ENCODE peak calls at places on chromosomes 1 and 21, in eight cellular contexts. One of them, this sample, is unnamed.

GRCh38 chr1:1079408-1080121 is 5.5 kb upstream of the RNF223 start:
- DNase-seq in IMR-90: peak
- DNase-seq in stomach: peak
- DNase-seq in AG04450: peak
- DNase-seq in K562: peak
- DNase-seq in MM.1S: no peak
- DNase-seq in kidney: peak
- DNase-seq in uterus: peak
- DNase-seq in this sample: peak

GRCh38 chr1:64112281-64112680 is 91.1 kb upstream of the UBE2U start:
- DNase-seq in stomach: no peak
- DNase-seq in MM.1S: no peak
- DNase-seq in IMR-90: peak
- DNase-seq in AG04450: no peak
- DNase-seq in kidney: no peak
- DNase-seq in uterus: no peak
- DNase-seq in K562: no peak
- DNase-seq in this sample: no peak

GRCh38 chr21:29235714-29236197 is 63.0 kb upstream of the BACH1 start:
- DNase-seq in kidney: no peak
- DNase-seq in MM.1S: peak
- DNase-seq in AG04450: no peak
- DNase-seq in stomach: no peak
- DNase-seq in uterus: no peak
- DNase-seq in IMR-90: no peak
- DNase-seq in K562: no peak
- DNase-seq in this sample: no peak

GRCh38 chr1:20183035-20183434 is 2.9 kb upstream of the UBXN10 start:
- DNase-seq in K562: no peak
- DNase-seq in MM.1S: no peak
- DNase-seq in AG04450: no peak
- DNase-seq in kidney: no peak
- DNase-seq in stomach: no peak
- DNase-seq in uterus: no peak
- DNase-seq in IMR-90: no peak
- DNase-seq in this sample: no peak

GRCh38 chr1:167909691-167910180 is 4.2 kb downstream of the ADCY10 start:
- DNase-seq in uterus: no peak
- DNase-seq in IMR-90: no peak
- DNase-seq in AG04450: no peak
- DNase-seq in kidney: no peak
- DNase-seq in MM.1S: peak
- DNase-seq in K562: no peak
- DNase-seq in stomach: no peak
- DNase-seq in this sample: no peak

GRCh38 chr1:198272492-198272891 is 115.7 kb downstream of the NEK7 start:
- DNase-seq in AG04450: no peak
- DNase-seq in MM.1S: no peak
- DNase-seq in stomach: no peak
- DNase-seq in kidney: no peak
- DNase-seq in IMR-90: peak
- DNase-seq in K562: no peak
- DNase-seq in uterus: no peak
- DNase-seq in this sample: no peak

GRCh38 chr1:1554550-1554925 is 14.1 kb upstream of the TMEM240 start:
- DNase-seq in AG04450: no peak
- DNase-seq in uterus: no peak
- DNase-seq in stomach: no peak
- DNase-seq in IMR-90: no peak
- DNase-seq in kidney: no peak
- DNase-seq in MM.1S: no peak
- DNase-seq in K562: no peak
- DNase-seq in this sample: no peak

GRCh38 chr1:150555198-150555970 is 6.2 kb downstream of the ADAMTSL4 start:
- DNase-seq in AG04450: no peak
- DNase-seq in uterus: no peak
- DNase-seq in MM.1S: no peak
- DNase-seq in K562: no peak
- DNase-seq in stomach: no peak
- DNase-seq in kidney: no peak
- DNase-seq in IMR-90: no peak
- DNase-seq in this sample: no peak

GRCh38 chr1:95953005-95953404 is 719.0 kb downstream of the RWDD3 start:
- DNase-seq in K562: no peak
- DNase-seq in stomach: no peak
- DNase-seq in MM.1S: no peak
- DNase-seq in kidney: no peak
- DNase-seq in AG04450: no peak
- DNase-seq in IMR-90: peak
- DNase-seq in uterus: no peak
- DNase-seq in this sample: no peak

GRCh38 chr1:76925825-76926224 is 58.5 kb downstream of the ST6GALNAC5 start:
- DNase-seq in MM.1S: no peak
- DNase-seq in AG04450: no peak
- DNase-seq in K562: no peak
- DNase-seq in stomach: no peak
- DNase-seq in uterus: no peak
- DNase-seq in kidney: no peak
- DNase-seq in IMR-90: no peak
- DNase-seq in this sample: no peak

GRCh38 chr1:9181176-9181906 is 52.4 kb upstream of the GPR157 start:
- DNase-seq in IMR-90: peak
- DNase-seq in MM.1S: peak
- DNase-seq in uterus: peak
- DNase-seq in kidney: peak
- DNase-seq in K562: peak
- DNase-seq in AG04450: no peak
- DNase-seq in stomach: peak
- DNase-seq in this sample: peak

GRCh38 chr1:93668121-93668520 is 13.5 kb downstream of the BCAR3 start:
- DNase-seq in IMR-90: no peak
- DNase-seq in uterus: no peak
- DNase-seq in K562: no peak
- DNase-seq in AG04450: no peak
- DNase-seq in MM.1S: no peak
- DNase-seq in kidney: no peak
- DNase-seq in stomach: no peak
- DNase-seq in this sample: no peak

GRCh38 chr21:44006017-44006624 is 6.0 kb upstream of the TRAPPC10 start:
- DNase-seq in stomach: no peak
- DNase-seq in K562: no peak
- DNase-seq in MM.1S: no peak
- DNase-seq in AG04450: peak
- DNase-seq in uterus: peak
- DNase-seq in IMR-90: peak
- DNase-seq in kidney: no peak
- DNase-seq in this sample: no peak

GRCh38 chr1:107678993-107679392 is 286.0 kb downstream of the VAV3 start:
- DNase-seq in K562: no peak
- DNase-seq in uterus: no peak
- DNase-seq in stomach: no peak
- DNase-seq in IMR-90: no peak
- DNase-seq in kidney: no peak
- DNase-seq in AG04450: no peak
- DNase-seq in MM.1S: no peak
- DNase-seq in this sample: no peak

GRCh38 chr1:173202430-173203145 is 4.5 kb downstream of the TNFSF4 start:
- DNase-seq in AG04450: peak
- DNase-seq in stomach: no peak
- DNase-seq in K562: no peak
- DNase-seq in MM.1S: peak
- DNase-seq in uterus: no peak
- DNase-seq in kidney: no peak
- DNase-seq in IMR-90: peak
- DNase-seq in this sample: no peak

GRCh38 chr1:160081261-160081936 is at the start of gene KCNJ9:
- DNase-seq in stomach: no peak
- DNase-seq in uterus: no peak
- DNase-seq in MM.1S: no peak
- DNase-seq in AG04450: no peak
- DNase-seq in IMR-90: no peak
- DNase-seq in K562: no peak
- DNase-seq in kidney: peak
- DNase-seq in this sample: no peak

GRCh38 chr1:115613767-115614166 is 28.0 kb upstream of the VANGL1 start:
- DNase-seq in IMR-90: no peak
- DNase-seq in kidney: no peak
- DNase-seq in stomach: no peak
- DNase-seq in K562: no peak
- DNase-seq in uterus: no peak
- DNase-seq in MM.1S: no peak
- DNase-seq in AG04450: no peak
- DNase-seq in this sample: no peak

GRCh38 chr1:226627924-226628623 is 79.5 kb downstream of the STUM start:
- DNase-seq in stomach: no peak
- DNase-seq in MM.1S: no peak
- DNase-seq in IMR-90: no peak
- DNase-seq in AG04450: no peak
- DNase-seq in kidney: peak
- DNase-seq in uterus: peak
- DNase-seq in K562: no peak
- DNase-seq in this sample: no peak

GRCh38 chr1:235329139-235329808 is 904 bp downstream of the GGPS1 start:
- DNase-seq in MM.1S: peak
- DNase-seq in AG04450: no peak
- DNase-seq in IMR-90: peak
- DNase-seq in uterus: peak
- DNase-seq in stomach: peak
- DNase-seq in kidney: peak
- DNase-seq in K562: peak
- DNase-seq in this sample: peak

GRCh38 chr1:77829851-77830250 is 50.4 kb downstream of the MIGA1 start:
- DNase-seq in AG04450: no peak
- DNase-seq in uterus: no peak
- DNase-seq in K562: no peak
- DNase-seq in stomach: no peak
- DNase-seq in MM.1S: no peak
- DNase-seq in IMR-90: no peak
- DNase-seq in kidney: no peak
- DNase-seq in this sample: no peak

GRCh38 chr21:42308161-42308913 is 6.9 kb downstream of the TFF3 start:
- DNase-seq in IMR-90: no peak
- DNase-seq in kidney: no peak
- DNase-seq in MM.1S: no peak
- DNase-seq in uterus: no peak
- DNase-seq in stomach: peak
- DNase-seq in AG04450: no peak
- DNase-seq in K562: no peak
- DNase-seq in this sample: no peak

DNA sequence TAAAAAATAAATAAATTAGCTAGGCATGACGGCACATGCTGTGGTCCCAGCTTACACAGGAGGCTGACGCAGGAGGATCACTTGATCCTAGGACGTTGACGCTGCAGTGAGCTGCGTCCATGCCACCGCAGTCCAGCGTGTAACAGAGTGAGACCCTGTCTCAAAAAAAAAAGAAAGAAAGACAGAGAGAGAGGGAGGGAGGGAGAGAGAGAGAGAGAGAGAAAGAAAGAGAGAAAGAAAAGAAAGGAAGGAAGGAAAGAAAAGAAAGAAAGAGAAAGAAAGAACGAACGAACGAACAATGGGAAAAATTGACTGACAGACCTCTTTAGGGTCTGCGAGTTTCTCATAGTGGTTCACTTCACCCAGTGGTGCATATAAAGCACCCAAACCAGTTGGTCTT is 97.8 kb upstream of the BMP8A start:
- DNase-seq in kidney: no peak
- DNase-seq in IMR-90: no peak
- DNase-seq in uterus: no peak
- DNase-seq in AG04450: no peak
- DNase-seq in MM.1S: no peak
- DNase-seq in K562: no peak
- DNase-seq in stomach: no peak
- DNase-seq in this sample: no peak
- H3K27ac ChIP-seq in kidney: no peak
- H3K27ac ChIP-seq in IMR-90: peak
- H3K27ac ChIP-seq in uterus: peak
- H3K27ac ChIP-seq in AG04450: no peak
- H3K27ac ChIP-seq in MM.1S: peak
- H3K27ac ChIP-seq in K562: no peak
- H3K27ac ChIP-seq in stomach: peak
- H3K27ac ChIP-seq in this sample: no peak

GRCh38 chr1:35324486-35324885 is 56.0 kb downstream of the ZMYM4 start:
- DNase-seq in K562: no peak
- DNase-seq in stomach: no peak
- DNase-seq in AG04450: no peak
- DNase-seq in kidney: no peak
- DNase-seq in MM.1S: no peak
- DNase-seq in IMR-90: peak
- DNase-seq in uterus: no peak
- DNase-seq in this sample: no peak
- H3K27ac ChIP-seq in K562: no peak
- H3K27ac ChIP-seq in stomach: peak
- H3K27ac ChIP-seq in AG04450: no peak
- H3K27ac ChIP-seq in kidney: no peak
- H3K27ac ChIP-seq in MM.1S: no peak
- H3K27ac ChIP-seq in IMR-90: no peak
- H3K27ac ChIP-seq in uterus: peak
- H3K27ac ChIP-seq in this sample: no peak

GRCh38 chr1:183966487-183966886 is 71.0 kb downstream of the COLGALT2 start:
- DNase-seq in K562: no peak
- DNase-seq in AG04450: no peak
- DNase-seq in uterus: no peak
- DNase-seq in IMR-90: no peak
- DNase-seq in kidney: no peak
- DNase-seq in MM.1S: no peak
- DNase-seq in stomach: no peak
- DNase-seq in this sample: no peak

GRCh38 chr1:183968386-183968785 is 69.1 kb downstream of the COLGALT2 start:
- DNase-seq in K562: no peak
- DNase-seq in MM.1S: no peak
- DNase-seq in IMR-90: no peak
- DNase-seq in AG04450: no peak
- DNase-seq in stomach: no peak
- DNase-seq in uterus: no peak
- DNase-seq in kidney: no peak
- DNase-seq in this sample: no peak

GRCh38 chr1:183967914-183968313 is 69.6 kb downstream of the COLGALT2 start:
- DNase-seq in uterus: no peak
- DNase-seq in stomach: no peak
- DNase-seq in MM.1S: no peak
- DNase-seq in AG04450: no peak
- DNase-seq in K562: no peak
- DNase-seq in kidney: no peak
- DNase-seq in IMR-90: no peak
- DNase-seq in this sample: no peak

GRCh38 chr1:183975651-183976050 is 61.9 kb downstream of the COLGALT2 start:
- DNase-seq in K562: no peak
- DNase-seq in kidney: no peak
- DNase-seq in uterus: no peak
- DNase-seq in MM.1S: no peak
- DNase-seq in stomach: no peak
- DNase-seq in AG04450: no peak
- DNase-seq in IMR-90: no peak
- DNase-seq in this sample: no peak

GRCh38 chr1:183970516-183971300 is 66.8 kb downstream of the COLGALT2 start:
- DNase-seq in MM.1S: no peak
- DNase-seq in uterus: no peak
- DNase-seq in K562: no peak
- DNase-seq in kidney: no peak
- DNase-seq in stomach: no peak
- DNase-seq in IMR-90: no peak
- DNase-seq in AG04450: no peak
- DNase-seq in this sample: no peak
- H3K27ac ChIP-seq in MM.1S: no peak
- H3K27ac ChIP-seq in uterus: no peak
- H3K27ac ChIP-seq in K562: no peak
- H3K27ac ChIP-seq in kidney: no peak
- H3K27ac ChIP-seq in stomach: no peak
- H3K27ac ChIP-seq in IMR-90: no peak
- H3K27ac ChIP-seq in AG04450: no peak
- H3K27ac ChIP-seq in this sample: no peak

GRCh38 chr1:16441312-16441641 is 753 bp downstream of the NECAP2 start:
- DNase-seq in kidney: no peak
- DNase-seq in uterus: no peak
- DNase-seq in K562: no peak
- DNase-seq in stomach: no peak
- DNase-seq in IMR-90: no peak
- DNase-seq in MM.1S: peak
- DNase-seq in AG04450: no peak
- DNase-seq in this sample: no peak
- H3K27ac ChIP-seq in kidney: peak
- H3K27ac ChIP-seq in uterus: peak
- H3K27ac ChIP-seq in K562: peak
- H3K27ac ChIP-seq in stomach: peak
- H3K27ac ChIP-seq in IMR-90: peak
- H3K27ac ChIP-seq in MM.1S: peak
- H3K27ac ChIP-seq in AG04450: peak
- H3K27ac ChIP-seq in this sample: peak

This sample was measured in lung.